ENCODE peak calls at places on chromosomes 6 and 20, in seven cellular contexts. V is H1, P is GM12878, D is HCT116, Y is K562, I is SK-N-SH, C is HepG2. F is an unnamed sample.

GRCh38 chr20:380763-381580 is 412 bp downstream of the TRIB3 start:
- DNase-seq in V (peak), P (no peak), D (peak), Y (peak), I (peak), C (peak), F (no peak)

GRCh38 chr6:146544783-146545182 is 1.1 kb downstream of the RAB32 start:
- DNase-seq in V (no peak), P (no peak), D (no peak), Y (no peak), I (no peak), C (no peak), F (no peak)

GRCh38 chr20:63037669-63038268 is 31.0 kb upstream of the BHLHE23 start:
- DNase-seq in V (no peak), P (no peak), D (no peak), Y (no peak), I (no peak), C (no peak), F (no peak)

GRCh38 chr6:79076160-79076559 is 1.9 kb downstream of the PHIP start:
- DNase-seq in V (no peak), P (no peak), D (no peak), Y (no peak), I (peak), C (peak), F (peak)

GRCh38 chr6:44415424-44415823 is 27.9 kb downstream of the CDC5L start:
- DNase-seq in V (no peak), P (no peak), D (no peak), Y (peak), I (no peak), C (no peak), F (peak)

GRCh38 chr6:15352884-15353283 is 107.0 kb downstream of the JARID2 start:
- DNase-seq in V (no peak), P (no peak), D (no peak), Y (no peak), I (no peak), C (no peak), F (no peak)

GRCh38 chr6:41894366-41895299 is 542 bp downstream of the USP49 start:
- DNase-seq in V (no peak), P (no peak), D (no peak), Y (no peak), I (no peak), C (no peak), F (no peak)

GRCh38 chr6:4069199-4069598 is 9.7 kb downstream of the FAM217A start:
- DNase-seq in V (no peak), P (no peak), D (no peak), Y (no peak), I (no peak), C (no peak), F (no peak)

GRCh38 chr6:52364480-52365166 is 2.7 kb downstream of the PAQR8 start:
- DNase-seq in V (no peak), P (no peak), D (no peak), Y (no peak), I (no peak), C (no peak), F (no peak)

GRCh38 chr6:168050861-168051586 is 28.0 kb downstream of the FRMD1 start:
- DNase-seq in V (no peak), P (no peak), D (no peak), Y (no peak), I (no peak), C (no peak), F (no peak)

GRCh38 chr6:24554474-24554873 is 59.7 kb downstream of the ALDH5A1 start:
- DNase-seq in V (no peak), P (no peak), D (no peak), Y (no peak), I (no peak), C (no peak), F (no peak)

GRCh38 chr6:44245912-44246662 is 814 bp upstream of the HSP90AB1 start:
- DNase-seq in V (peak), P (no peak), D (peak), Y (peak), I (peak), C (peak), F (peak)

GRCh38 chr20:43463133-43463863 is 5.6 kb downstream of the SRSF6 start:
- DNase-seq in V (no peak), P (no peak), D (no peak), Y (no peak), I (no peak), C (no peak), F (no peak)

GRCh38 chr20:21322083-21322710 is 19.1 kb downstream of the XRN2 start:
- DNase-seq in V (no peak), P (no peak), D (no peak), Y (no peak), I (no peak), C (no peak), F (no peak)

GRCh38 chr6:113860165-113860955 is 3.2 kb downstream of the MARCKS start:
- DNase-seq in V (no peak), P (no peak), D (no peak), Y (no peak), I (peak), C (peak), F (no peak)

GRCh38 chr6:113858067-113858604 is 991 bp downstream of the MARCKS start:
- DNase-seq in V (peak), P (no peak), D (no peak), Y (peak), I (peak), C (no peak), F (no peak)

GRCh38 chr6:113857565-113858066 is 471 bp downstream of the MARCKS start:
- DNase-seq in V (peak), P (no peak), D (no peak), Y (peak), I (peak), C (no peak), F (no peak)

GRCh38 chr6:113858605-113859348 is 1.6 kb downstream of the MARCKS start:
- DNase-seq in V (peak), P (peak), D (peak), Y (peak), I (peak), C (peak), F (peak)

GRCh38 chr6:113859349-113860164 is 2.4 kb downstream of the MARCKS start:
- DNase-seq in V (no peak), P (no peak), D (no peak), Y (no peak), I (peak), C (no peak), F (peak)
- TF ChIP-seq JUND in V (no peak), P (no peak), D (no peak), Y (no peak), I (no peak), C (no peak), F (no peak)

GRCh38 chr6:85920782-85921181 is 278.1 kb upstream of the SYNCRIP start:
- DNase-seq in V (no peak), P (no peak), D (no peak), Y (no peak), I (no peak), C (no peak), F (no peak)

GRCh38 chr6:85917522-85917921 is 274.8 kb upstream of the SYNCRIP start:
- DNase-seq in V (no peak), P (no peak), D (no peak), Y (no peak), I (no peak), C (no peak), F (no peak)

GRCh38 chr6:85923013-85923430 is 280.3 kb upstream of the SYNCRIP start:
- DNase-seq in V (peak), P (peak), D (peak), Y (no peak), I (peak), C (peak), F (peak)
- TF ChIP-seq JUND in V (no peak), P (no peak), D (no peak), Y (no peak), I (no peak), C (no peak), F (no peak)

DNA sequence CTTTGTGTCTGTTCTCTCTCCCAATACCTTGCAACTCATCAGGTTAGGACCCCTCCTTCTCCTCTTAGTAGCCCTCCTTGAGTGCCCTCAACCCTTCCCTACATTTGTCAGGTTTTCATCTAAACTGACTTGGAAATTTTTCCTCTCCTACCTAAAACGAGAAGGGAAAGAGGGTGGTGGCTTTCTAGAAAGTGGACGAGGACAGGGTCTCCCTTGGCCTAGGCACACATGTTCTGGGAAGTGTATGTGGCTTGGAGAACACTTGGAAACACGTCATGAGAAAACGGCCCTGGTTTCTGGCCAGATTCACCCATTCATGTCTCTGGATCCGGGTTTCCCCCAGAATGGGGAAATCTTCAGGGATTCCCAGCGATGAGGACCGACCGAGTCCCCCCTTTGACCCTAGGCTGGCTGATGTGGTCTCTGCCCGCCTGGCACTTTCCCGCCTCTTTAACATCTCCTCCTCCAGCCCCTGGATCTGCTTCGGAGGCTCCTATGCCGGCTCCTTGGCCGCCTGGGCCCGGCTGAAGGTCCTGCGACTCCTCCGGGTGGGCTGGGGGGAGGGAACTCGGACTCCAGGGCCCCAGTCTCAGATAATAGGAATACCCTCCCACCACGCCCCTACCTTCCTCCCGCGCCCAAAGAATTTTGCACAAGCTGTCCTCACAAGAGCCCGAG is 2.9 kb downstream of the PRSS16 start:
- DNase-seq in V (no peak), P (no peak), D (no peak), Y (no peak), I (peak), C (no peak), F (no peak)
- TF ChIP-seq JUND in V (no peak), P (no peak), D (no peak), Y (no peak), I (no peak), C (no peak), F (no peak)

GRCh38 chr6:125699591-125699990 is 49.8 kb upstream of the HEY2 start:
- DNase-seq in V (no peak), P (no peak), D (no peak), Y (no peak), I (no peak), C (no peak), F (no peak)

GRCh38 chr6:125701354-125701668 is 48.1 kb upstream of the HEY2 start:
- DNase-seq in V (no peak), P (no peak), D (no peak), Y (no peak), I (no peak), C (no peak), F (no peak)

GRCh38 chr6:125700591-125701353 is 48.7 kb upstream of the HEY2 start:
- DNase-seq in V (no peak), P (no peak), D (no peak), Y (no peak), I (no peak), C (no peak), F (no peak)
- TF ChIP-seq JUND in V (no peak), P (no peak), D (no peak), Y (no peak), I (no peak), C (no peak), F (no peak)

GRCh38 chr6:140379919-140380318 is 1005.5 kb upstream of the CITED2 start:
- DNase-seq in V (no peak), P (no peak), D (no peak), Y (no peak), I (no peak), C (peak), F (no peak)
- TF ChIP-seq JUND in V (no peak), P (no peak), D (no peak), Y (no peak), I (no peak), C (no peak), F (no peak)

GRCh38 chr6:153879826-153880225 is 159.2 kb upstream of the OPRM1 start:
- DNase-seq in V (no peak), P (no peak), D (no peak), Y (no peak), I (no peak), C (no peak), F (no peak)
- TF ChIP-seq JUND in V (no peak), P (no peak), D (no peak), Y (no peak), I (no peak), C (no peak), F (no peak)

GRCh38 chr6:140050232-140050995 is 676.0 kb upstream of the CITED2 start:
- DNase-seq in V (no peak), P (no peak), D (no peak), Y (no peak), I (peak), C (peak), F (no peak)
- TF ChIP-seq JUND in V (no peak), P (no peak), D (no peak), Y (peak), I (no peak), C (no peak), F (no peak)

F was measured in T47D.